ENCODE peak calls at places on chromosomes 16 and 17, in seven cellular contexts. One of them, this sample, is unnamed.

GRCh38 chr16:112153-112840 is 26.2 kb downstream of the NPRL3 start:
- DNase-seq in cardiac fibroblast: no peak
- DNase-seq in osteoblast: no peak
- DNase-seq in prostate gland: no peak
- DNase-seq in fibroblast of lung: no peak
- DNase-seq in upper lobe of right lung: no peak
- DNase-seq in tibial artery: no peak
- DNase-seq in this sample: no peak

GRCh38 chr16:72938426-72939164 is 109.3 kb downstream of the ZFHX3 start:
- DNase-seq in cardiac fibroblast: peak
- DNase-seq in osteoblast: peak
- DNase-seq in prostate gland: peak
- DNase-seq in fibroblast of lung: peak
- DNase-seq in upper lobe of right lung: no peak
- DNase-seq in tibial artery: peak
- DNase-seq in this sample: no peak

GRCh38 chr16:87068316-87068715 is 248.9 kb downstream of the C16orf95 start:
- DNase-seq in cardiac fibroblast: no peak
- DNase-seq in osteoblast: no peak
- DNase-seq in prostate gland: no peak
- DNase-seq in fibroblast of lung: peak
- DNase-seq in upper lobe of right lung: no peak
- DNase-seq in tibial artery: no peak
- DNase-seq in this sample: no peak

GRCh38 chr17:66717680-66718079 is 117.2 kb upstream of the CACNG5 start:
- DNase-seq in cardiac fibroblast: no peak
- DNase-seq in osteoblast: no peak
- DNase-seq in prostate gland: no peak
- DNase-seq in fibroblast of lung: peak
- DNase-seq in upper lobe of right lung: peak
- DNase-seq in tibial artery: no peak
- DNase-seq in this sample: no peak

GRCh38 chr17:66364508-66365203 is 62.2 kb downstream of the PRKCA start:
- DNase-seq in cardiac fibroblast: no peak
- DNase-seq in osteoblast: no peak
- DNase-seq in prostate gland: no peak
- DNase-seq in fibroblast of lung: no peak
- DNase-seq in upper lobe of right lung: no peak
- DNase-seq in tibial artery: no peak
- DNase-seq in this sample: no peak

GRCh38 chr17:19331553-19332245 is 30.8 kb downstream of the B9D1 start:
- DNase-seq in cardiac fibroblast: no peak
- DNase-seq in osteoblast: no peak
- DNase-seq in prostate gland: no peak
- DNase-seq in fibroblast of lung: peak
- DNase-seq in upper lobe of right lung: peak
- DNase-seq in tibial artery: no peak
- DNase-seq in this sample: no peak

GRCh38 chr16:56204836-56205235 is 13.5 kb downstream of the GNAO1 start:
- DNase-seq in cardiac fibroblast: no peak
- DNase-seq in osteoblast: no peak
- DNase-seq in prostate gland: no peak
- DNase-seq in fibroblast of lung: no peak
- DNase-seq in upper lobe of right lung: no peak
- DNase-seq in tibial artery: no peak
- DNase-seq in this sample: no peak

GRCh38 chr16:83887564-83887963 is 11.4 kb upstream of the MLYCD start:
- DNase-seq in cardiac fibroblast: no peak
- DNase-seq in osteoblast: no peak
- DNase-seq in prostate gland: no peak
- DNase-seq in fibroblast of lung: no peak
- DNase-seq in upper lobe of right lung: no peak
- DNase-seq in tibial artery: no peak
- DNase-seq in this sample: no peak

GRCh38 chr17:15510361-15510760 is 42.9 kb upstream of the CDRT4 start:
- DNase-seq in cardiac fibroblast: peak
- DNase-seq in osteoblast: peak
- DNase-seq in prostate gland: no peak
- DNase-seq in fibroblast of lung: peak
- DNase-seq in upper lobe of right lung: no peak
- DNase-seq in tibial artery: no peak
- DNase-seq in this sample: peak

GRCh38 chr17:65482201-65482600 is 79.2 kb downstream of the AXIN2 start:
- DNase-seq in cardiac fibroblast: no peak
- DNase-seq in osteoblast: no peak
- DNase-seq in prostate gland: no peak
- DNase-seq in fibroblast of lung: no peak
- DNase-seq in upper lobe of right lung: no peak
- DNase-seq in tibial artery: no peak
- DNase-seq in this sample: no peak

GRCh38 chr16:50547944-50548658 is at the start of gene NKD1:
- DNase-seq in cardiac fibroblast: peak
- DNase-seq in osteoblast: peak
- DNase-seq in prostate gland: peak
- DNase-seq in fibroblast of lung: peak
- DNase-seq in upper lobe of right lung: peak
- DNase-seq in tibial artery: peak
- DNase-seq in this sample: no peak

GRCh38 chr16:50548659-50549560 is 714 bp downstream of the NKD1 start:
- DNase-seq in cardiac fibroblast: peak
- DNase-seq in osteoblast: no peak
- DNase-seq in prostate gland: no peak
- DNase-seq in fibroblast of lung: peak
- DNase-seq in upper lobe of right lung: no peak
- DNase-seq in tibial artery: no peak
- DNase-seq in this sample: no peak

GRCh38 chr16:50549561-50549915 is 1.3 kb downstream of the NKD1 start:
- DNase-seq in cardiac fibroblast: no peak
- DNase-seq in osteoblast: no peak
- DNase-seq in prostate gland: no peak
- DNase-seq in fibroblast of lung: no peak
- DNase-seq in upper lobe of right lung: no peak
- DNase-seq in tibial artery: no peak
- DNase-seq in this sample: no peak

GRCh38 chr16:50551243-50551642 is 3.0 kb downstream of the NKD1 start:
- DNase-seq in cardiac fibroblast: no peak
- DNase-seq in osteoblast: no peak
- DNase-seq in prostate gland: no peak
- DNase-seq in fibroblast of lung: no peak
- DNase-seq in upper lobe of right lung: no peak
- DNase-seq in tibial artery: no peak
- DNase-seq in this sample: no peak

DNA sequence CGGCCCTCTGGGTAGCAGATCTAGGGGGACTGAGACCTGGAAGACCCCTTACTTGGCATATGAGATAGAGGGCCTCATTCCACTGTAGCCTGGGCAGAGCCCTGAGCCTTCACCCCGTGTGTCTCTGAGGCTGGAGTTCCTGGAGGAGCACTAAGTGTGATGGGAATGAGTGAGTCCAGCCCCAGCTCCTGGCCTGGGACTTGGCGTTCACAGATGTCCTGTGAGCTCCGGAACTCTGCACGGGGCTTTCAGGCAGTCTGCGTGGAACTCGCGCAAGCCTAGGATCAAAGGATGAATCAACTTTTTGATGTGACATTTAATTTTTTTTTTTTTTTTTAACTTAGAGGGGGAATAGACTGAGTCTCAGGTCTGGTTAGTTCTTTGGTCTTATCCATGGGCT is 1.8 kb downstream of the NKD1 start:
- DNase-seq in cardiac fibroblast: no peak
- DNase-seq in osteoblast: no peak
- DNase-seq in prostate gland: no peak
- DNase-seq in fibroblast of lung: no peak
- DNase-seq in upper lobe of right lung: no peak
- DNase-seq in tibial artery: peak
- DNase-seq in this sample: no peak
- H3K4me3 ChIP-seq in cardiac fibroblast: no peak
- H3K4me3 ChIP-seq in osteoblast: no peak
- H3K4me3 ChIP-seq in prostate gland: no peak
- H3K4me3 ChIP-seq in fibroblast of lung: no peak
- H3K4me3 ChIP-seq in upper lobe of right lung: peak
- H3K4me3 ChIP-seq in tibial artery: peak
- H3K4me3 ChIP-seq in this sample: no peak

DNA sequence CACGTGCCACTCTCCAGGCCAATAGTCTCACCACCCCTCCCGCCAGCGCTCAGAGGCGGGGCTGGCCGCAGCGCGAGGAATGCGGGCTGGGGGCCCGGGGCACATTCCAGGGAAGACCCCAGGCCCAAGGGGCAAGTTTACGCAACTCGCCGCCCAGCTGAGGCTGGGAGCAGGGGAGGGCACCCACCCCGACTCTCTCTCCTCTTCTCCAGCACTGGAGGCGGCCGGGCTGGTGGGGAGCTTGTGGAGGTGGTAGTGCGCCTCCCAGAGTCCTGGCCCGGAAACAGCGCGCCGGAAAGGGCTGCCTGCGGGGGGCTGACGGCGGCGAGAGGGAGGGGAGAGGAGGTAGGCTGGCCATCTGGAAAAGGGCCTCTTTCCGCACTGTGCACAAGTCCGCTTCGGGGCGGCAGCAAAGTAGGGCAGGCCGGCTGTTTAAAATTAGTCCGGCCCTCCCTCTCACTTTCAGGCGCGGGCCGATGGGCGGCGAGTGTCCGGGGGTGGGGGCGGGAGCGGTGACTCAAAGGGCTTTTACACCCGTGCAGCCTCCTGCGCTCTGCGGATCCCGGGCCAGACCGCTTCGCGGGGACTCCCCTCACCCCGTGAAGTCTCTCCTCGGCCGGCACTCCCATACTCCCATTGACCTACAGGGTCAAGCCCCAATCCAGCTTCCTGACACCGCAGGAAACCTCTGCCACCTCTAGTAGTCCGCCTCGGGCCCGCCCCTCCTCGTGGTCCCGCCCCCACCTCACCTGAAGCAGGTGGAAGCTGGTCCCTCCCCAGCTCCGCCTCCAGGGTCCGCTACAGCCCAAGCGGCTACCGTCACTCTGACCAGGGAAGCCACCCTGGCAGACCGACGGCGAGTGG is 968 bp downstream of the FHOD1 start:
- DNase-seq in cardiac fibroblast: peak
- DNase-seq in osteoblast: peak
- DNase-seq in prostate gland: peak
- DNase-seq in fibroblast of lung: peak
- DNase-seq in upper lobe of right lung: peak
- DNase-seq in tibial artery: peak
- DNase-seq in this sample: peak
- TF ChIP-seq CTCF in cardiac fibroblast: peak
- TF ChIP-seq CTCF in osteoblast: peak
- TF ChIP-seq CTCF in prostate gland: peak
- TF ChIP-seq CTCF in fibroblast of lung: peak
- TF ChIP-seq CTCF in upper lobe of right lung: peak
- TF ChIP-seq CTCF in tibial artery: peak
- TF ChIP-seq CTCF in this sample: peak

GRCh38 chr16:12904041-12904671 is 2.8 kb downstream of the SHISA9 start:
- DNase-seq in cardiac fibroblast: no peak
- DNase-seq in osteoblast: no peak
- DNase-seq in prostate gland: no peak
- DNase-seq in fibroblast of lung: no peak
- DNase-seq in upper lobe of right lung: no peak
- DNase-seq in tibial artery: no peak
- DNase-seq in this sample: no peak
- H3K4me3 ChIP-seq in cardiac fibroblast: no peak
- H3K4me3 ChIP-seq in osteoblast: no peak
- H3K4me3 ChIP-seq in prostate gland: peak
- H3K4me3 ChIP-seq in fibroblast of lung: no peak
- H3K4me3 ChIP-seq in upper lobe of right lung: no peak
- H3K4me3 ChIP-seq in tibial artery: no peak
- H3K4me3 ChIP-seq in this sample: no peak

DNA sequence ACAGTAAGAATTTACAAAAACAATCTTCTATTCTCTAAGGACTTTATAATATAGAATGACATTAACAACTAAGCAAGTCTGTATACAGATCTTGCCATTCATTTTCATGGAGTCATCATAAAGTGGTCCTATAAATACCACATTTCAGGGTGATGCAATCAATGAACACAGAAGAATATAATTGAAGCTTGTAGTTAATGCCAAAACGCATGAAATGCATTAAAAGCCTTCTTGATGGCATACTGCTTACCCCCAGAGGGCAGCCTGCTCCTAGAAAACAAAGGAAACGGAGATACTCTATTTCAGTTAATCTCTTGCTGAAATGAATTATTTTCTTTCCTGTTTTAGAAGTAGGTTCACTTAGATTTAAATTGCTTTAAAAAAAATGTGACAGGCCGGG is 45.2 kb upstream of the STAC2 start:
- DNase-seq in cardiac fibroblast: peak
- DNase-seq in osteoblast: peak
- DNase-seq in prostate gland: no peak
- DNase-seq in fibroblast of lung: peak
- DNase-seq in upper lobe of right lung: no peak
- DNase-seq in tibial artery: no peak
- DNase-seq in this sample: peak
- TF ChIP-seq CTCF in cardiac fibroblast: peak
- TF ChIP-seq CTCF in osteoblast: peak
- TF ChIP-seq CTCF in prostate gland: no peak
- TF ChIP-seq CTCF in fibroblast of lung: peak
- TF ChIP-seq CTCF in upper lobe of right lung: peak
- TF ChIP-seq CTCF in tibial artery: peak
- TF ChIP-seq CTCF in this sample: peak

DNA sequence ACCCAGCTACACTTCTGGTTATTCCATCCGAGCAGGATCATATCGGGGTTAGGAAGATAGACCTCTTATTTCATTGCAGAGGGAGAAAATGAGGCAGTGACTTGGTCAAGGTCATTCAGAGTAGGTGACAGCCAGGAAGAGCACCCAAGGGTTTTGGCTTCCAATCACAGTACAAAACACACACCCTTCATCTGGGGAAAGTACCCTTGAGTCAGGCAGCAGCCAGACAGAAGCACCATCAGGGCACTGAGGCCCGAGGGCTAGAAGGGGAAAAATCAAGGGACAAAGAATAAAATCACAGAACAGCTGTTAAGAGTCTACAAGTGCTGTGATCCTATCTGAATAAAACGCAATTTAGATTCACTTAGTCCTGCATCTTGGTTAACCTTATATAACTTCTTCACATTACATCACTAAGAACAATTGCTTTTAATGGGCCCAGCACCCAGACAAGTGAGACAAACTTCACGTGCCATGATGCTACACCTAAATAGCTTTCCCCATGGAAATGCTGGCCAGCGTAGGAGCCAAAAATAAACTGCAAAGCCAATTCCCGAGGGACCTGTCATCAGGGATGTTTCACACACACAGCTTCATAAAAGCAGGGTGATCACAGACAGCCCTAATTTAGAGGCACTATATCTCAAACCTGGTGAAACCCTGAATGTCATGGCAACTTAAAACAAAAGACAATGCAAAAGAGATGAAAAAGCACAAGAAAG is 4.9 kb downstream of the UBE2O start:
- DNase-seq in cardiac fibroblast: no peak
- DNase-seq in osteoblast: no peak
- DNase-seq in prostate gland: no peak
- DNase-seq in fibroblast of lung: peak
- DNase-seq in upper lobe of right lung: no peak
- DNase-seq in tibial artery: no peak
- DNase-seq in this sample: no peak
- H3K4me3 ChIP-seq in cardiac fibroblast: no peak
- H3K4me3 ChIP-seq in osteoblast: no peak
- H3K4me3 ChIP-seq in prostate gland: no peak
- H3K4me3 ChIP-seq in fibroblast of lung: no peak
- H3K4me3 ChIP-seq in upper lobe of right lung: no peak
- H3K4me3 ChIP-seq in tibial artery: no peak
- H3K4me3 ChIP-seq in this sample: no peak

GRCh38 chr17:45317113-45317820 is 447 bp upstream of the MAP3K14 start:
- DNase-seq in cardiac fibroblast: peak
- DNase-seq in osteoblast: peak
- DNase-seq in prostate gland: peak
- DNase-seq in fibroblast of lung: peak
- DNase-seq in upper lobe of right lung: peak
- DNase-seq in tibial artery: peak
- DNase-seq in this sample: peak
- TF ChIP-seq CTCF in cardiac fibroblast: no peak
- TF ChIP-seq CTCF in osteoblast: no peak
- TF ChIP-seq CTCF in prostate gland: no peak
- TF ChIP-seq CTCF in fibroblast of lung: no peak
- TF ChIP-seq CTCF in upper lobe of right lung: no peak
- TF ChIP-seq CTCF in tibial artery: no peak
- TF ChIP-seq CTCF in this sample: no peak